ENCODE peak calls at places on chromosomes 6 and 20, in seven cellular contexts. F, Z, J, P, Y, I and U are unnamed samples.

GRCh38 chr6:72857791-72858190 is 235.9 kb downstream of the KCNQ5 start:
- DNase-seq in Y (peak), Z (no peak), I (no peak), P (no peak), J (no peak), F (no peak), U (peak)

GRCh38 chr6:10999994-11000393 is 44.1 kb downstream of the ELOVL2 start:
- DNase-seq in I (no peak), J (no peak), Z (no peak), P (no peak), F (no peak), Y (no peak), U (no peak)

GRCh38 chr20:11777861-11778570 is 139.7 kb upstream of the BTBD3 start:
- DNase-seq in P (no peak), Z (no peak), F (no peak), Y (peak), J (no peak), I (peak), U (no peak)

GRCh38 chr6:130885392-130886192 is 58.4 kb downstream of the SMLR1 start:
- DNase-seq in Z (no peak), J (peak), I (peak), F (peak), Y (peak), P (peak), U (peak)

GRCh38 chr6:26197736-26198625 is 110.8 kb downstream of the HFE start:
- DNase-seq in Y (peak), I (peak), Z (no peak), P (peak), F (no peak), J (peak), U (no peak)

GRCh38 chr6:8236956-8237355 is 134.6 kb upstream of the EEF1E1 start:
- DNase-seq in J (no peak), P (no peak), F (no peak), Z (no peak), Y (no peak), I (no peak), U (no peak)

GRCh38 chr6:45896783-45897441 is 118.7 kb downstream of the CLIC5 start:
- DNase-seq in F (no peak), I (no peak), P (peak), Y (peak), J (peak), Z (no peak), U (no peak)

GRCh38 chr20:11740975-11741374 is 176.7 kb upstream of the BTBD3 start:
- DNase-seq in F (no peak), J (no peak), Z (no peak), Y (no peak), P (no peak), I (no peak), U (no peak)

GRCh38 chr6:130307752-130308361 is 58.0 kb upstream of the TMEM200A start:
- DNase-seq in Y (peak), J (no peak), P (no peak), F (no peak), I (no peak), Z (no peak), U (peak)

GRCh38 chr6:159935633-159936032 is 33.2 kb upstream of the IGF2R start:
- DNase-seq in J (no peak), Y (peak), F (no peak), Z (no peak), I (peak), P (no peak), U (no peak)

GRCh38 chr6:106256201-106256968 is 69.2 kb downstream of the ATG5 start:
- DNase-seq in J (no peak), P (no peak), Y (peak), I (no peak), F (no peak), Z (no peak), U (peak)

GRCh38 chr20:38604873-38605303 is 3.3 kb downstream of the ARHGAP40 start:
- DNase-seq in Z (no peak), F (no peak), J (no peak), P (no peak), Y (peak), I (no peak), U (peak)

GRCh38 chr6:157092736-157093135 is 230.6 kb downstream of the TMEM242 start:
- DNase-seq in F (no peak), J (no peak), Z (no peak), P (no peak), Y (no peak), I (no peak), U (no peak)

GRCh38 chr20:50320910-50321796 is 130.5 kb downstream of the CEBPB start:
- DNase-seq in F (peak), I (peak), P (no peak), J (peak), Y (peak), Z (peak), U (peak)

GRCh38 chr6:31826793-31827285 is 699 bp upstream of the HSPA1B start:
- DNase-seq in P (peak), I (peak), Y (peak), J (peak), Z (peak), F (peak), U (no peak)

GRCh38 chr20:13158339-13158738 is 62.7 kb upstream of the ISM1 start:
- DNase-seq in P (no peak), Y (no peak), J (no peak), I (no peak), Z (no peak), F (no peak), U (no peak)

GRCh38 chr6:47665112-47665511 is 33.3 kb upstream of the ADGRF4 start:
- DNase-seq in P (no peak), F (no peak), J (no peak), Y (no peak), I (no peak), Z (no peak), U (peak)

GRCh38 chr6:157174731-157175130 is 148.6 kb downstream of the TMEM242 start:
- DNase-seq in I (no peak), P (no peak), F (no peak), J (no peak), Y (no peak), Z (no peak), U (no peak)

GRCh38 chr20:15252289-15252688 is 914.9 kb upstream of the FLRT3 start:
- DNase-seq in J (no peak), I (no peak), F (no peak), P (no peak), Y (no peak), Z (no peak), U (no peak)

GRCh38 chr20:15253431-15253830 is 916.0 kb upstream of the FLRT3 start:
- DNase-seq in I (no peak), F (no peak), P (no peak), Z (no peak), Y (no peak), J (no peak), U (no peak)

GRCh38 chr20:15245896-15246295 is 908.5 kb upstream of the FLRT3 start:
- DNase-seq in J (no peak), I (no peak), Z (no peak), F (no peak), P (no peak), Y (no peak), U (peak)

DNA sequence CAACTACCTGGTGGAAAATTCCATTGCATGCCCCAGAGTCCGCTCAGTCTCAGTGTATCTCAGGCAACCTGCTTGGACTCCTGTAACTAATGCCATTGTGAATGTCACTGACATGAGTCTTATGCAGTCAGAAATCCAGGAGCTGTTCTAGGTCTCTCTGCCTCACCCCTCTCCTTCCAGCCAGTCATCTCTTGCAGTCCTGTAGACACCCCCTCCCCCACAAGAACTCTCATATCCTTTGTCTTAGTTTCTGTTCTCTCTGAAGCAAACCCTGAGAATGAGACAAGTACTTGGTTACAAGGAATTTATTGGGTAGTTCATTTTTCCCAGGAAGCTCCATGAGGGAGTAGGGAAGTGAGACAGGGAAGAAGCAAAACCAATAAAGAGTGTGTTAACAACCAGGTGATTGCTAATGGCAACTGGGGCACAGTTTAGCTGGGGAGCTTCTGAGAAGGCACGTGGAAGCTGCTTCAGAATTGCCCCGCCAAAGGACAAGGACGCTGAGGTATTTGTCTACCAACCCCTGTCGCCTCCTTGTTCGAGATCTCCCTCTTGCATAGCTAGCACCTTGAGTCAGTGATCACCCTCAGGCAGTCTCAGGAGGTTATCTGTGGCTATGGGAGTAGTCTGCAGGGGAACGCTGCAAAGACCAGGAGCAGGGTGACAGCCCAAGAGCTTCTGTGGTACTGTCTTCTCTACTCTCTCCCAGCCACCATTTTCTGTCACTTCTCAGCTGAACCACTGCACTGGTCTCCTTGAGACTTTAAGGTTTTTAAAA is 911.4 kb upstream of the FLRT3 start:
- DNase-seq in Y (no peak), P (no peak), Z (no peak), F (no peak), J (peak), I (no peak), U (no peak)
- TF ChIP-seq CTCF in Y (no peak), P (no peak), Z (no peak), F (no peak), J (no peak), I (no peak), U (no peak)

GRCh38 chr6:154502564-154502963 is 7.9 kb downstream of the CNKSR3 start:
- DNase-seq in Y (no peak), Z (no peak), P (no peak), I (no peak), J (no peak), F (no peak), U (no peak)

GRCh38 chr6:154499854-154500589 is 10.5 kb downstream of the CNKSR3 start:
- DNase-seq in Y (no peak), F (no peak), I (no peak), Z (no peak), P (no peak), J (no peak), U (no peak)

GRCh38 chr6:154498340-154498934 is 12.0 kb downstream of the CNKSR3 start:
- DNase-seq in P (no peak), J (no peak), I (no peak), Y (no peak), Z (no peak), F (no peak), U (no peak)

GRCh38 chr6:154501287-154501868 is 9.1 kb downstream of the CNKSR3 start:
- DNase-seq in Z (no peak), I (no peak), J (no peak), P (no peak), Y (no peak), F (no peak), U (no peak)

GRCh38 chr6:154500769-154501171 is 9.7 kb downstream of the CNKSR3 start:
- DNase-seq in F (peak), Z (no peak), Y (no peak), J (no peak), P (no peak), I (no peak), U (no peak)
- TF ChIP-seq CTCF in F (peak), Z (peak), Y (peak), J (no peak), P (no peak), I (peak), U (peak)

GRCh38 chr20:18030020-18030419 is 27.7 kb downstream of the OVOL2 start:
- DNase-seq in Y (no peak), P (no peak), I (no peak), Z (no peak), J (no peak), F (no peak), U (no peak)
- TF ChIP-seq CTCF in Y (no peak), P (no peak), I (no peak), Z (no peak), J (no peak), F (no peak), U (no peak)

DNA sequence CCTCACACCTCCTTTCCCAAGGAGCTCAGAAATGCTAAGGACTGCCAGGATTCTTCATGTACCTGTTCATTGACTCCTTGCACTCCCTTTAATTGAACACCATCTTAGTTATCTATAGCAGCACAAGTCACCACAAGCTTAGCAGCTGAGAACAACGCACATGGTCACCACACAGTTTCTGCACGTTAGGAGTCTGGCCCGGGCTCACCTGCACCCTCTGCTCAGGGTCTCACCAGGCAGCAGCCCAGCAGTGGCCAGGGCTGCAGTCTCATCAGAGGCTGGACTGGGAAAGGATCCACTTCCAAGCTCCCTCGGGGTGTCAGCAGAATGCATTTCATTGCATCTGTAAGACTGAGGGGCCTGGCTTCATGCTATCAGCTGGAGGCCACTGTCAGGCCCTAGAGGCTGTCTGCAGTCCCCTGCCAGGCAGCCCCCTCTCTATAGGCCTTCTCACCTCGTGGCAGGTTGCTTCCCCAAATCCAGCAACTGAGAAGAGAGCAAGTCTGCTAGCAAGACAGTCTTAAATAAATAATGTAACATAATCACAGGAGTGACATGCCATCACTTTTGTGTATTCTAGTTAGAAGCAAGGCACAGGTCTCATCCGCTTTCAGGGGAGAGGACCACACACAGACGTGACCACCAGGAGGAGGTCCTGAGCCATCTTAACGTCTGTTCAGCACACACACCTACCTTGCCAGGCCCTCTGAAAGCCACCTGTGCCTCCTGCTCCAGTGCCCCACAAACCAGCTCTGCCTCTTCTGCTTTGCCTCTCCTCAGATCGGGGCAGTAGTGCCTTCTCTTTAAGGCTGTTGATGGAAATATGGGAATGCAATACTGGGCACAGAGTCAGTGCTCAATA is 165.2 kb upstream of the CST7 start:
- DNase-seq in P (no peak), Y (no peak), F (peak), J (peak), Z (no peak), I (no peak), U (no peak)
- TF ChIP-seq CTCF in P (no peak), Y (peak), F (no peak), J (peak), Z (no peak), I (no peak), U (no peak)